ENCODE peak calls at places on chromosome 5, in seven cellular contexts. T, K, R, M, N, D and U are unnamed samples.

GRCh38 chr5:19902316-19902934 is 85.6 kb downstream of the CDH18 start:
- DNase-seq in K (no peak), M (no peak), T (no peak), N (no peak), D (no peak), R (peak), U (no peak)

GRCh38 chr5:55546991-55547390 is 12.2 kb upstream of the PLPP1 start:
- DNase-seq in M (no peak), K (no peak), N (no peak), T (no peak), D (no peak), R (no peak), U (no peak)

GRCh38 chr5:172008689-172009141 is 2.3 kb upstream of the FBXW11 start:
- DNase-seq in R (peak), K (peak), T (no peak), N (no peak), D (no peak), M (no peak), U (no peak)

GRCh38 chr5:94268226-94268625 is 350.2 kb downstream of the KIAA0825 start:
- DNase-seq in R (no peak), T (no peak), K (no peak), D (no peak), M (no peak), N (no peak), U (no peak)

GRCh38 chr5:132238169-132238744 is 10.6 kb upstream of the P4HA2 start:
- DNase-seq in M (peak), K (peak), D (no peak), N (peak), R (peak), T (peak), U (peak)

GRCh38 chr5:117519957-117520500 is 945.4 kb upstream of the SEMA6A start:
- DNase-seq in K (no peak), M (no peak), T (no peak), N (no peak), R (no peak), D (no peak), U (no peak)

GRCh38 chr5:139037732-139038131 is 160.4 kb downstream of the SIL1 start:
- DNase-seq in T (no peak), R (no peak), N (peak), D (no peak), K (no peak), M (no peak), U (no peak)

GRCh38 chr5:137091473-137091872 is 407.7 kb downstream of the SPOCK1 start:
- DNase-seq in N (no peak), K (no peak), T (no peak), M (no peak), D (no peak), R (peak), U (no peak)

GRCh38 chr5:128083811-128084227 is 253 bp downstream of the SLC12A2 start:
- DNase-seq in K (no peak), D (no peak), R (peak), T (no peak), M (no peak), N (peak), U (peak)

GRCh38 chr5:36602711-36603321 is 3.6 kb upstream of the SLC1A3 start:
- DNase-seq in M (no peak), K (no peak), T (no peak), N (no peak), D (no peak), R (no peak), U (no peak)
- TF ChIP-seq CTCF in M (no peak), K (no peak), T (no peak), N (no peak), D (no peak), R (no peak), U (peak)

GRCh38 chr5:4144608-4145007 is 549.0 kb downstream of the IRX1 start:
- DNase-seq in T (no peak), K (no peak), R (no peak), M (no peak), D (no peak), N (no peak), U (no peak)

DNA sequence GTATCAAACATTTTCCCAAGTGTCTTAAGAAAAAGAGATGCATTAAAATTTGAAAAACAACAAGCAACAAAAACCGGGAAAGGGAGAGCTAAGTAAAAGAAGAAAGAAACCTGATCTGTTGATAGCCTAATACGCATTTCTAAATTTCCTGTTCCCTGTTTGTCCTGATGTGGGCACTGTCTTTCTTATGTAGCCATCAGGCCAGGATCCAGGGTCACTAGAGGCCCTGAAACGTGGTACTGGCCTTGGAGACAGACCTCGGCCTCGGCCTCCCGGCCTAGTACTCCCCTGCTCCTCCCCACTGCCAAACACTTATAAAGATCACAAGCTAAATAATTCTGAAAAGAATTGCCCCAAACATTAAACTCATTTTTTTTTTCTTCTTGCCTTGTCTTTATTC is 547.2 kb downstream of the IRX1 start:
- DNase-seq in D (no peak), T (no peak), R (no peak), N (no peak), K (no peak), M (no peak), U (no peak)
- TF ChIP-seq CTCF in D (no peak), T (no peak), R (no peak), N (no peak), K (no peak), M (no peak), U (no peak)

DNA sequence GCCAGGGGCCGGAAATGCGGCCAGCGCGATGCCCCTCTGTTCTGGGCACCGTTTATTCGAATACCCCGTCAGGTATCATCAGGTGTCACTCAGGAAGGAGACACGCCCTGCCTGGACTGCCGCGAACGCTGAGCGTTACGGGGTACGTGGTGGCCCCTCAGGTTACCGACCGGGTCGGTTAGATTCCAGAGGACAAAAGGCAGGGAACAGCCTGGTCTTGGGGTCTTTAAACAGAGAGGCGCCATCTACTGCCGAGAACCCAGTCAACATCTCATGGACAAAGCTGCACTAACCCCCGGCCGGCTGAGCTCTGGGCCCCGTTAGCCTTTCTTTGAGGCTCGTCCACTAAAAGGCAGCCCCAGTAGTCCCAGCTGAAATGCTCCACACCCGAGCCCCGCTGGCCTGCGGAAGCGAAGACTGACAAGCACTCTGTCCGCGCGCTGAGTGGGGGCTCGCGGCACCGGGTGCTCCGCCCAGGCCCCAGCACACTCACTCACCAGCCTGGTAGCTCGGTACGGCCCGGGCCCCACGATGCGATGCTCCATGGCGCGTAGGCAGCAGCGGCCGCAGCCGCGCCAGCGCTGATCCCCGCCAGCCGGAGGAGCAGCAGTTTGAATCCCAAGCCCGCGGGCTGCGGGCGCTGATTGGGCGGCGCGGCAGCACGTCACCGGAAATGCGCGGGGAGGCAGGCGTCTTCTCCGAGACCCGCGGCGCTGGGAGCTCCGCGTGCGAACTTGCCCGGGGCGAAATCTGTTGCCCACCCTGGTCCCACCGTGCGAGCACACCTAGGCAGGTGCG is at the start of gene DEPDC1B:
- DNase-seq in K (peak), N (peak), M (peak), T (peak), D (peak), R (peak), U (peak)
- TF ChIP-seq CTCF in K (peak), N (peak), M (no peak), T (no peak), D (peak), R (peak), U (peak)

DNA sequence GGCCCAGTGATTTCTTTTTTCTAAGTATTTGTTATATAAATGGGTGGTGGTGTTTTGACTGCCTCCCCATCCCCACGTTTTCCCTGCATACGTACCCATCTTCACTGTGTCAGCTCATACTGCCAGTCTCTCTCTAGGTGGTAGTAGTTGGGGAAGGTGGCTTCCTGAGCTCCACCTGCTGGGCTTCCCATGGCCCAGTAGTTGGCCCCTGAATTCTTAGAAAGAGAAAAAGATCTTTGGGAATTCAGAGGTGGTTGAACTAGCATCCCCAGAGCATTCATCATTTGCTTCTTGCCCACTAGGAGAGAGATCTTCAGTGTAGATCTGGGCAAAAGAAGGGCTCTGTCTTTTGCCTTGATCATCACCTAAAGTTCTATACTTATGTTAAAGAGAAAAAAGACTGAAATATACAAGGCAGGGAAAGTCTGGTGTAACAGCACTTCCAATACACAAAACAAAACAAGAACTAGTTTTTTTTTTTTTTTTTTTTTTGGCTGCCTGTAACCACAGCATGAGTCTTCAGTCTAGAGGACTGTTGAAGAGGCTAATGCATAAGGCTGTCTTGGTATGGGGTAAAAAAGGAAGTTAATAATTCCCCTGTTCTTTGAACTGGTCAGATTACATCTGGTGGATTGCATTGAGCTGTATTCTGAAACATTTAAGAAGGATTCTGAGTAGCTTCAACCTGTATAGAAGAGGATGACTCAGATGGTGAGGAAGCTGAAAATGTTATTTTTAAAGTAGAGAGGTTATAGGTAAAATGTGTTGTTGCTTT is 128.7 kb downstream of the ATG10 start:
- DNase-seq in N (peak), K (no peak), T (no peak), R (no peak), M (no peak), D (peak), U (peak)
- TF ChIP-seq CTCF in N (no peak), K (no peak), T (no peak), R (no peak), M (no peak), D (no peak), U (no peak)

GRCh38 chr5:96651948-96652753 is 10.0 kb upstream of the CAST start:
- DNase-seq in M (no peak), R (no peak), K (no peak), T (no peak), D (no peak), N (no peak), U (no peak)
- TF ChIP-seq CTCF in M (no peak), R (peak), K (peak), T (peak), D (peak), N (peak), U (no peak)

GRCh38 chr5:145237843-145238242 is 597.3 kb downstream of the PRELID2 start:
- DNase-seq in D (no peak), T (peak), N (peak), K (peak), R (peak), M (no peak), U (peak)
- TF ChIP-seq CTCF in D (peak), T (peak), N (peak), K (peak), R (peak), M (no peak), U (peak)

GRCh38 chr5:67844937-67845336 is 370.6 kb upstream of the PIK3R1 start:
- DNase-seq in D (no peak), T (no peak), K (no peak), N (no peak), R (no peak), M (no peak), U (no peak)

DNA sequence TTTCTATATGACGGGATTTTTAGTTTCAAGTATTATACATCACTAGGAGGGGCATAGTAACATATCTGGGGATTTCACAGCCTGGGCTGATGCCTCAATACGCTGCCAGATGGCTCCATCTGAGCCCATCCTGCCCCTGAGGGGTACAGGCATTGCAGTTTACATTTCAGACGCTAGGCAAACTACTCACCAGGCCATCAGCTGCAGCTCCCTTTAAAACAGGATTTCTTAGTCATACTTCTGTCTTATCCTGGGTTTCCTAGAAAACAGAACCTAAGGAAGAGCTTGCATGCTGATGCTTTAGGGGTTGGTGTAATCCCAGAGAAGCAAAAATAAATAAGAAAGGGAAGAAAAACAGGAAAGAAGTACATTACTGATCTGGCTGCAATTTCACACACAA is 372.8 kb upstream of the PIK3R1 start:
- DNase-seq in N (no peak), R (peak), T (no peak), M (no peak), K (peak), D (peak), U (no peak)
- TF ChIP-seq CTCF in N (no peak), R (peak), T (no peak), M (no peak), K (peak), D (peak), U (no peak)